ENCODE peak calls at places on chromosomes 5 and 9, in seven cellular contexts. Z is neural progenitor cell; M is thoracic aorta; X is effector memory CD4-positive, alpha-beta T cell; S is CD8-positive, alpha-beta T cell; U is heart right ventricle; A is CD4-positive, CD25-positive, alpha-beta regulatory T cell. B is an unnamed sample.

GRCh38 chr5:172096184-172096941 is 89.9 kb upstream of the FBXW11 start:
- DNase-seq in M (no peak), A (no peak), Z (no peak), U (no peak), X (no peak), S (no peak), B (no peak)

GRCh38 chr9:77438653-77439052 is 209.5 kb downstream of the GNA14 start:
- DNase-seq in Z (no peak), M (no peak), X (no peak), U (no peak), S (no peak), A (no peak), B (no peak)

GRCh38 chr5:169765176-169765575 is 128.1 kb downstream of the DOCK2 start:
- DNase-seq in A (no peak), Z (no peak), S (no peak), M (no peak), U (no peak), X (no peak), B (no peak)

GRCh38 chr9:106868565-106868964 is 5.6 kb downstream of the ZNF462 start:
- DNase-seq in X (no peak), M (no peak), S (no peak), Z (no peak), U (no peak), A (no peak), B (no peak)

GRCh38 chr5:32018476-32019436 is 155.4 kb downstream of the GOLPH3 start:
- DNase-seq in A (no peak), S (no peak), X (no peak), Z (no peak), M (no peak), U (no peak), B (no peak)

GRCh38 chr5:95620030-95620869 is at the start of gene GPR150:
- DNase-seq in U (peak; percentile 13), S (peak; percentile 50), M (no peak), A (peak; percentile 52), Z (peak; percentile 76), X (peak; percentile 37), B (peak; percentile 48)

GRCh38 chr9:77475641-77476473 is 172.3 kb downstream of the GNA14 start:
- DNase-seq in U (no peak), Z (no peak), S (no peak), X (no peak), M (no peak), A (peak; percentile 57), B (no peak)

GRCh38 chr5:143506881-143507552 is 103.5 kb upstream of the NR3C1 start:
- DNase-seq in Z (no peak), S (no peak), U (no peak), M (no peak), A (no peak), X (no peak), B (no peak)

GRCh38 chr9:129763235-129763917 is 10.5 kb upstream of the PTGES start:
- DNase-seq in Z (no peak), S (no peak), U (no peak), A (no peak), M (no peak), X (no peak), B (no peak)

GRCh38 chr9:137127301-137128157 is 11.4 kb upstream of the GRIN1 start:
- DNase-seq in X (no peak), Z (no peak), U (no peak), S (peak; percentile 22), M (no peak), A (peak; percentile 39), B (peak; percentile 63)

GRCh38 chr9:136252846-136253245 is 7.2 kb upstream of the QSOX2 start:
- DNase-seq in U (no peak), A (no peak), Z (no peak), M (no peak), X (no peak), S (no peak), B (no peak)

GRCh38 chr9:89422151-89422918 is 75.6 kb downstream of the SEMA4D start:
- DNase-seq in X (peak; percentile 72), Z (no peak), U (no peak), M (no peak), S (no peak), A (no peak), B (no peak)

GRCh38 chr5:5165541-5166002 is 25.4 kb downstream of the ADAMTS16 start:
- DNase-seq in X (no peak), S (no peak), Z (no peak), A (no peak), M (no peak), U (no peak), B (no peak)

GRCh38 chr5:39713224-39713911 is 288.6 kb upstream of the DAB2 start:
- DNase-seq in A (no peak), S (no peak), Z (no peak), X (no peak), U (peak; percentile 4), M (no peak), B (no peak)

GRCh38 chr5:88761269-88761880 is 121.6 kb downstream of the MEF2C start:
- DNase-seq in X (no peak), M (no peak), Z (no peak), U (no peak), S (no peak), A (no peak), B (no peak)

GRCh38 chr5:26700759-26701384 is 337.5 kb downstream of the CDH9 start:
- DNase-seq in M (no peak), U (no peak), X (no peak), Z (peak; percentile 63), S (no peak), A (no peak), B (no peak)

GRCh38 chr9:78295731-78296130 is 1.2 kb upstream of the PSAT1 start:
- DNase-seq in U (no peak), M (no peak), Z (peak; percentile 34), S (no peak), X (no peak), A (no peak), B (no peak)

GRCh38 chr5:151896041-151896691 is 28.5 kb downstream of the GLRA1 start:
- DNase-seq in A (no peak), U (no peak), M (no peak), Z (no peak), S (no peak), X (no peak), B (no peak)

GRCh38 chr5:173236531-173237501 is 1.8 kb upstream of the NKX2-5 start:
- DNase-seq in X (no peak), A (peak; percentile 22), M (no peak), U (no peak), Z (peak; percentile 60), S (no peak), B (no peak)

GRCh38 chr9:972512-973294 is 3.8 kb upstream of the DMRT3 start:
- DNase-seq in M (no peak), S (no peak), A (no peak), Z (peak; percentile 47), X (no peak), U (no peak), B (no peak)
- H3K9me3 ChIP-seq in M (no peaks in the 10 kb centered on the region), S (no peaks in the 10 kb centered on the region), A (peaks cover 3% of the 10 kb centered on the region), Z (no peaks in the 10 kb centered on the region), X (no peaks in the 10 kb centered on the region), U (no peaks in the 10 kb centered on the region), B (no peaks in the 10 kb centered on the region)

GRCh38 chr9:93585259-93585658 is 8.9 kb downstream of the PHF2 start:
- DNase-seq in S (no peak), X (no peak), Z (no peak), U (no peak), M (no peak), A (no peak), B (no peak)
- H3K4me1 ChIP-seq in S (peaks cover 10% of the 10 kb centered on the region), X (peaks cover 8% of the 10 kb centered on the region), Z (peaks cover 13% of the 10 kb centered on the region), U (peaks cover 76% of the 10 kb centered on the region), M (peaks cover 62% of the 10 kb centered on the region), A (peaks cover 9% of the 10 kb centered on the region), B (no peaks in the 10 kb centered on the region)

GRCh38 chr5:1255081-1255561 is 29.9 kb downstream of the SLC6A18 start:
- DNase-seq in Z (no peak), M (no peak), S (peak; percentile 31), X (peak; percentile 25), A (peak; percentile 55), U (no peak), B (no peak)
- H3K4me3 ChIP-seq in Z (no peak overlapping the region), M (no peak overlapping the region), S (peak overlapping the region; percentile 17), X (peak overlapping the region; percentile 39), A (peak overlapping the region; percentile 43), U (no peak overlapping the region), B (no peak overlapping the region)

DNA sequence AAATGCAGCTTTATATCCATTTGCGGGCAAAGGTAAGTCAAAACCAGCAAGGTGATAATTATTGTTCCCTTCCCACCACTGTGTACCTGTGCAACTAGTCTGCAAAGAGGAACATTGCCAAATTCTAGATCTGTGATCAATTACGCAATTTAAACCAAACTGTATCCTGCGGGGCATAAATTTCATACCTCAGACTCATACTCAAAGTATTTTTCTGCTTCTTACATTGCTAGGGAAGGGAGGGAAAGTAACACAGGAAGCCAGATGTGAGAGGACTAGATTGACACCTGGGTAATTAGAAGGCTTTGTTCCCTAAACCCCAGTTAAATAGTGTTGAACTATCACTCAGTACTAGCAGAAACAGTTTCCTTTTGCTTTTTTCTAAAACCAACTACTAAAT is 240.2 kb upstream of the ZNF608 start:
- DNase-seq in U (no peak), S (no peak), M (no peak), X (no peak), A (no peak), Z (no peak), B (no peak)
- H3K9me3 ChIP-seq in U (peaks cover 14% of the 10 kb centered on the region), S (no peaks in the 10 kb centered on the region), M (peaks cover 3% of the 10 kb centered on the region), X (no peaks in the 10 kb centered on the region), A (no peaks in the 10 kb centered on the region), Z (peaks cover 15% of the 10 kb centered on the region), B (no peaks in the 10 kb centered on the region)